ENCODE peak calls at places on chromosome 19, in seven cellular contexts. F, T, N, E, G, M and B are unnamed samples.

GRCh38 chr19:2274937-2275535 is 6.9 kb downstream of the PEAK3 start:
- DNase-seq in M (peak; percentile 47), N (peak; percentile 77), T (no peak), G (no peak), F (peak; percentile 70), E (peak; percentile 56), B (peak; percentile 62)

GRCh38 chr19:36652958-36653357 is 13.7 kb downstream of the ZNF461 start:
- DNase-seq in M (no peak), T (no peak), G (no peak), E (no peak), F (no peak), N (no peak), B (no peak)

GRCh38 chr19:38993271-38993670 is 17.7 kb upstream of the FBXO17 start:
- DNase-seq in T (no peak), G (no peak), E (no peak), F (no peak), N (no peak), M (no peak), B (no peak)

GRCh38 chr19:34365463-34366401 is 736 bp downstream of the GPI start:
- DNase-seq in T (peak; percentile 35), G (no peak), N (peak; percentile 50), M (no peak), F (peak; percentile 49), E (no peak), B (peak; percentile 35)

GRCh38 chr19:2441096-2441752 is 13.8 kb upstream of the TIMM13 start:
- DNase-seq in F (no peak), T (no peak), M (no peak), N (no peak), E (no peak), G (no peak), B (no peak)

GRCh38 chr19:46659151-46660007 is 1.6 kb downstream of the DACT3 start:
- DNase-seq in T (peak; percentile 9), M (no peak), G (no peak), N (peak; percentile 63), E (peak; percentile 29), F (no peak), B (peak; percentile 40)

GRCh38 chr19:42693760-42694350 is 46.4 kb downstream of the PSG3 start:
- DNase-seq in M (peak; percentile 2), N (peak; percentile 18), E (peak; percentile 8), T (peak; percentile 60), F (peak; percentile 31), G (no peak), B (peak; percentile 6)

GRCh38 chr19:18477974-18478373 is 40.0 kb upstream of the ISYNA1 start:
- DNase-seq in T (no peak), N (no peak), F (no peak), E (no peak), G (no peak), M (no peak), B (no peak)

GRCh38 chr19:29686285-29686805 is 21.1 kb downstream of the PLEKHF1 start:
- DNase-seq in T (no peak), F (no peak), G (no peak), E (no peak), N (no peak), M (no peak), B (no peak)

GRCh38 chr19:30236587-30236986 is 135.6 kb upstream of the ZNF536 start:
- DNase-seq in M (no peak), E (no peak), T (no peak), F (no peak), N (no peak), G (no peak), B (no peak)

GRCh38 chr19:294819-295686 is 3.9 kb upstream of the PLPP2 start:
- DNase-seq in T (peak; percentile 52), F (peak; percentile 36), N (peak; percentile 70), E (peak; percentile 67), M (peak; percentile 58), G (no peak), B (no peak)

GRCh38 chr19:41223431-41224234 is 4.6 kb downstream of the AXL start:
- DNase-seq in T (peak; percentile 91), N (no peak), G (no peak), F (peak; percentile 13), E (peak; percentile 23), M (peak; percentile 12), B (no peak)

GRCh38 chr19:7917292-7918061 is 2.7 kb upstream of the SNAPC2 start:
- DNase-seq in G (no peak), E (peak; percentile 68), T (peak; percentile 60), M (peak; percentile 69), F (peak; percentile 55), N (peak; percentile 56), B (peak; percentile 68)

GRCh38 chr19:4570916-4571304 is 11.4 kb upstream of the SEMA6B start:
- DNase-seq in N (no peak), G (no peak), T (no peak), E (no peak), F (no peak), M (no peak), B (no peak)

GRCh38 chr19:10518444-10519361 is 1.5 kb upstream of the S1PR5 start:
- DNase-seq in N (no peak), E (no peak), T (no peak), M (no peak), G (no peak), F (peak; percentile 42), B (no peak)

GRCh38 chr19:21569497-21569870 is 64.1 kb downstream of the ZNF429 start:
- DNase-seq in M (peak; percentile 41), E (peak; percentile 27), N (peak; percentile 56), G (no peak), F (no peak), T (peak; percentile 8), B (no peak)

GRCh38 chr19:12574036-12574435 is 22.8 kb upstream of the ZNF564 start:
- DNase-seq in F (no peak), M (no peak), E (no peak), T (no peak), G (peak; percentile 46), N (no peak), B (peak; percentile 24)

GRCh38 chr19:45050036-45050435 is 11.2 kb downstream of the CLASRP start:
- DNase-seq in G (no peak), T (no peak), F (no peak), E (no peak), M (no peak), N (no peak), B (no peak)

GRCh38 chr19:12156254-12157058 is at the start of gene ZNF625:
- DNase-seq in F (peak; percentile 91), N (peak; percentile 87), G (peak; percentile 93), M (peak; percentile 57), E (peak; percentile 65), T (peak; percentile 81), B (no peak)

GRCh38 chr19:6821639-6822310 is 49.3 kb downstream of the VAV1 start:
- DNase-seq in F (no peak), M (no peak), G (no peak), E (no peak), N (no peak), T (no peak), B (no peak)

GRCh38 chr19:8518536-8518935 is 4.6 kb upstream of the ZNF414 start:
- DNase-seq in E (no peak), T (no peak), M (no peak), G (no peak), F (no peak), N (no peak), B (no peak)

GRCh38 chr19:6087074-6087506 is 23.2 kb downstream of the RFX2 start:
- DNase-seq in E (peak; percentile 37), F (no peak), M (no peak), N (no peak), T (no peak), G (peak; percentile 13), B (no peak)

GRCh38 chr19:7067716-7068115 is 1.8 kb upstream of the ZNF557 start:
- DNase-seq in N (no peak), G (no peak), E (no peak), T (no peak), M (no peak), F (no peak), B (no peak)

GRCh38 chr19:9289231-9289884 is 20.3 kb downstream of the ZNF699 start:
- DNase-seq in E (no peak), M (no peak), F (no peak), G (no peak), N (no peak), T (no peak), B (no peak)

GRCh38 chr19:29383696-29384095 is 142.1 kb upstream of the VSTM2B start:
- DNase-seq in F (no peak), T (no peak), N (peak; percentile 7), E (no peak), G (no peak), M (no peak), B (no peak)